ENCODE peak calls at places on chromosomes 3 and 15, in eight cellular contexts. One of them, this sample, is unnamed.

GRCh38 chr3:61353353-61353752 is 102.1 kb upstream of the FHIT start:
- DNase-seq in mucosa of gallbladder: no peak
- DNase-seq in esophagus muscularis mucosa: peak
- DNase-seq in left ventricle myocardium superior: no peak
- DNase-seq in NCI-H1436 treated with DMSO at 0.1 percent for 48 hours: no peak
- DNase-seq in left ventricle myocardium inferior: no peak
- DNase-seq in activated CD8-positive, alpha-beta memory T cell treated with anti-CD3 and anti-CD28 coated beads for 48 hours: no peak
- DNase-seq in activated effector memory CD4-positive, alpha-beta T cell treated with anti-CD3 and anti-CD28 coated beads, Interleukin-2, amount 50 U/mL, for 16 hours: no peak
- DNase-seq in this sample: no peak

GRCh38 chr3:157786216-157786615 is 283.0 kb upstream of the VEPH1 start:
- DNase-seq in mucosa of gallbladder: no peak
- DNase-seq in esophagus muscularis mucosa: no peak
- DNase-seq in left ventricle myocardium superior: no peak
- DNase-seq in NCI-H1436 treated with DMSO at 0.1 percent for 48 hours: no peak
- DNase-seq in left ventricle myocardium inferior: no peak
- DNase-seq in activated CD8-positive, alpha-beta memory T cell treated with anti-CD3 and anti-CD28 coated beads for 48 hours: no peak
- DNase-seq in activated effector memory CD4-positive, alpha-beta T cell treated with anti-CD3 and anti-CD28 coated beads, Interleukin-2, amount 50 U/mL, for 16 hours: no peak
- DNase-seq in this sample: no peak

GRCh38 chr3:116188231-116188785 is 257.0 kb downstream of the LSAMP start:
- DNase-seq in mucosa of gallbladder: no peak
- DNase-seq in esophagus muscularis mucosa: no peak
- DNase-seq in left ventricle myocardium superior: no peak
- DNase-seq in NCI-H1436 treated with DMSO at 0.1 percent for 48 hours: no peak
- DNase-seq in left ventricle myocardium inferior: no peak
- DNase-seq in activated CD8-positive, alpha-beta memory T cell treated with anti-CD3 and anti-CD28 coated beads for 48 hours: no peak
- DNase-seq in activated effector memory CD4-positive, alpha-beta T cell treated with anti-CD3 and anti-CD28 coated beads, Interleukin-2, amount 50 U/mL, for 16 hours: no peak
- DNase-seq in this sample: no peak

GRCh38 chr3:195757827-195758226 is 37.0 kb downstream of the MUC20 start:
- DNase-seq in mucosa of gallbladder: no peak
- DNase-seq in esophagus muscularis mucosa: no peak
- DNase-seq in left ventricle myocardium superior: no peak
- DNase-seq in NCI-H1436 treated with DMSO at 0.1 percent for 48 hours: no peak
- DNase-seq in left ventricle myocardium inferior: no peak
- DNase-seq in activated CD8-positive, alpha-beta memory T cell treated with anti-CD3 and anti-CD28 coated beads for 48 hours: no peak
- DNase-seq in activated effector memory CD4-positive, alpha-beta T cell treated with anti-CD3 and anti-CD28 coated beads, Interleukin-2, amount 50 U/mL, for 16 hours: no peak
- DNase-seq in this sample: no peak

GRCh38 chr3:38005076-38006020 is 14.8 kb downstream of the VILL start:
- DNase-seq in mucosa of gallbladder: no peak
- DNase-seq in esophagus muscularis mucosa: no peak
- DNase-seq in left ventricle myocardium superior: peak
- DNase-seq in NCI-H1436 treated with DMSO at 0.1 percent for 48 hours: no peak
- DNase-seq in left ventricle myocardium inferior: peak
- DNase-seq in activated CD8-positive, alpha-beta memory T cell treated with anti-CD3 and anti-CD28 coated beads for 48 hours: no peak
- DNase-seq in activated effector memory CD4-positive, alpha-beta T cell treated with anti-CD3 and anti-CD28 coated beads, Interleukin-2, amount 50 U/mL, for 16 hours: no peak
- DNase-seq in this sample: no peak

GRCh38 chr15:27449041-27449440 is 478.1 kb downstream of the GABRG3 start:
- DNase-seq in mucosa of gallbladder: peak
- DNase-seq in esophagus muscularis mucosa: no peak
- DNase-seq in left ventricle myocardium superior: no peak
- DNase-seq in NCI-H1436 treated with DMSO at 0.1 percent for 48 hours: no peak
- DNase-seq in left ventricle myocardium inferior: no peak
- DNase-seq in activated CD8-positive, alpha-beta memory T cell treated with anti-CD3 and anti-CD28 coated beads for 48 hours: no peak
- DNase-seq in activated effector memory CD4-positive, alpha-beta T cell treated with anti-CD3 and anti-CD28 coated beads, Interleukin-2, amount 50 U/mL, for 16 hours: no peak
- DNase-seq in this sample: no peak

GRCh38 chr3:36811768-36812167 is 47.4 kb upstream of the DCLK3 start:
- DNase-seq in mucosa of gallbladder: no peak
- DNase-seq in esophagus muscularis mucosa: no peak
- DNase-seq in left ventricle myocardium superior: no peak
- DNase-seq in NCI-H1436 treated with DMSO at 0.1 percent for 48 hours: no peak
- DNase-seq in left ventricle myocardium inferior: no peak
- DNase-seq in activated CD8-positive, alpha-beta memory T cell treated with anti-CD3 and anti-CD28 coated beads for 48 hours: no peak
- DNase-seq in activated effector memory CD4-positive, alpha-beta T cell treated with anti-CD3 and anti-CD28 coated beads, Interleukin-2, amount 50 U/mL, for 16 hours: no peak
- DNase-seq in this sample: no peak

GRCh38 chr3:32224047-32224446 is 14.4 kb upstream of the CMTM8 start:
- DNase-seq in mucosa of gallbladder: no peak
- DNase-seq in esophagus muscularis mucosa: no peak
- DNase-seq in left ventricle myocardium superior: no peak
- DNase-seq in NCI-H1436 treated with DMSO at 0.1 percent for 48 hours: no peak
- DNase-seq in left ventricle myocardium inferior: no peak
- DNase-seq in activated CD8-positive, alpha-beta memory T cell treated with anti-CD3 and anti-CD28 coated beads for 48 hours: no peak
- DNase-seq in activated effector memory CD4-positive, alpha-beta T cell treated with anti-CD3 and anti-CD28 coated beads, Interleukin-2, amount 50 U/mL, for 16 hours: no peak
- DNase-seq in this sample: no peak

GRCh38 chr3:128499724-128500275 is 6.8 kb upstream of the GATA2 start:
- DNase-seq in mucosa of gallbladder: no peak
- DNase-seq in esophagus muscularis mucosa: no peak
- DNase-seq in left ventricle myocardium superior: no peak
- DNase-seq in NCI-H1436 treated with DMSO at 0.1 percent for 48 hours: no peak
- DNase-seq in left ventricle myocardium inferior: no peak
- DNase-seq in activated CD8-positive, alpha-beta memory T cell treated with anti-CD3 and anti-CD28 coated beads for 48 hours: no peak
- DNase-seq in activated effector memory CD4-positive, alpha-beta T cell treated with anti-CD3 and anti-CD28 coated beads, Interleukin-2, amount 50 U/mL, for 16 hours: no peak
- DNase-seq in this sample: no peak

GRCh38 chr15:74240002-74240568 is 4.0 kb downstream of the CCDC33 start:
- DNase-seq in mucosa of gallbladder: peak
- DNase-seq in esophagus muscularis mucosa: no peak
- DNase-seq in left ventricle myocardium superior: peak
- DNase-seq in NCI-H1436 treated with DMSO at 0.1 percent for 48 hours: peak
- DNase-seq in left ventricle myocardium inferior: peak
- DNase-seq in activated CD8-positive, alpha-beta memory T cell treated with anti-CD3 and anti-CD28 coated beads for 48 hours: no peak
- DNase-seq in activated effector memory CD4-positive, alpha-beta T cell treated with anti-CD3 and anti-CD28 coated beads, Interleukin-2, amount 50 U/mL, for 16 hours: no peak
- DNase-seq in this sample: no peak

GRCh38 chr15:99434506-99435137 is 131.2 kb upstream of the MEF2A start:
- DNase-seq in mucosa of gallbladder: no peak
- DNase-seq in esophagus muscularis mucosa: no peak
- DNase-seq in left ventricle myocardium superior: no peak
- DNase-seq in NCI-H1436 treated with DMSO at 0.1 percent for 48 hours: no peak
- DNase-seq in left ventricle myocardium inferior: no peak
- DNase-seq in activated CD8-positive, alpha-beta memory T cell treated with anti-CD3 and anti-CD28 coated beads for 48 hours: no peak
- DNase-seq in activated effector memory CD4-positive, alpha-beta T cell treated with anti-CD3 and anti-CD28 coated beads, Interleukin-2, amount 50 U/mL, for 16 hours: peak
- DNase-seq in this sample: no peak

GRCh38 chr3:127598841-127599570 is 795 bp downstream of the MCM2 start:
- DNase-seq in mucosa of gallbladder: no peak
- DNase-seq in esophagus muscularis mucosa: no peak
- DNase-seq in left ventricle myocardium superior: no peak
- DNase-seq in NCI-H1436 treated with DMSO at 0.1 percent for 48 hours: no peak
- DNase-seq in left ventricle myocardium inferior: no peak
- DNase-seq in activated CD8-positive, alpha-beta memory T cell treated with anti-CD3 and anti-CD28 coated beads for 48 hours: no peak
- DNase-seq in activated effector memory CD4-positive, alpha-beta T cell treated with anti-CD3 and anti-CD28 coated beads, Interleukin-2, amount 50 U/mL, for 16 hours: no peak
- DNase-seq in this sample: no peak

GRCh38 chr3:49359623-49360022 is 1.5 kb upstream of the GPX1 start:
- DNase-seq in mucosa of gallbladder: no peak
- DNase-seq in esophagus muscularis mucosa: no peak
- DNase-seq in left ventricle myocardium superior: no peak
- DNase-seq in NCI-H1436 treated with DMSO at 0.1 percent for 48 hours: no peak
- DNase-seq in left ventricle myocardium inferior: no peak
- DNase-seq in activated CD8-positive, alpha-beta memory T cell treated with anti-CD3 and anti-CD28 coated beads for 48 hours: no peak
- DNase-seq in activated effector memory CD4-positive, alpha-beta T cell treated with anti-CD3 and anti-CD28 coated beads, Interleukin-2, amount 50 U/mL, for 16 hours: no peak
- DNase-seq in this sample: no peak

GRCh38 chr15:90178468-90179435 is 22.4 kb upstream of the SEMA4B start:
- DNase-seq in mucosa of gallbladder: no peak
- DNase-seq in esophagus muscularis mucosa: no peak
- DNase-seq in left ventricle myocardium superior: no peak
- DNase-seq in NCI-H1436 treated with DMSO at 0.1 percent for 48 hours: no peak
- DNase-seq in left ventricle myocardium inferior: no peak
- DNase-seq in activated CD8-positive, alpha-beta memory T cell treated with anti-CD3 and anti-CD28 coated beads for 48 hours: no peak
- DNase-seq in activated effector memory CD4-positive, alpha-beta T cell treated with anti-CD3 and anti-CD28 coated beads, Interleukin-2, amount 50 U/mL, for 16 hours: no peak
- DNase-seq in this sample: no peak

GRCh38 chr3:134978658-134979057 is 183.6 kb downstream of the EPHB1 start:
- DNase-seq in mucosa of gallbladder: peak
- DNase-seq in esophagus muscularis mucosa: no peak
- DNase-seq in left ventricle myocardium superior: no peak
- DNase-seq in NCI-H1436 treated with DMSO at 0.1 percent for 48 hours: no peak
- DNase-seq in left ventricle myocardium inferior: no peak
- DNase-seq in activated CD8-positive, alpha-beta memory T cell treated with anti-CD3 and anti-CD28 coated beads for 48 hours: no peak
- DNase-seq in activated effector memory CD4-positive, alpha-beta T cell treated with anti-CD3 and anti-CD28 coated beads, Interleukin-2, amount 50 U/mL, for 16 hours: no peak
- DNase-seq in this sample: no peak

GRCh38 chr3:73563896-73564582 is 60.7 kb downstream of the PDZRN3 start:
- DNase-seq in mucosa of gallbladder: no peak
- DNase-seq in esophagus muscularis mucosa: no peak
- DNase-seq in left ventricle myocardium superior: no peak
- DNase-seq in NCI-H1436 treated with DMSO at 0.1 percent for 48 hours: no peak
- DNase-seq in left ventricle myocardium inferior: no peak
- DNase-seq in activated CD8-positive, alpha-beta memory T cell treated with anti-CD3 and anti-CD28 coated beads for 48 hours: no peak
- DNase-seq in activated effector memory CD4-positive, alpha-beta T cell treated with anti-CD3 and anti-CD28 coated beads, Interleukin-2, amount 50 U/mL, for 16 hours: no peak
- DNase-seq in this sample: no peak

GRCh38 chr15:74680461-74680860 is 15.4 kb downstream of the EDC3 start:
- DNase-seq in mucosa of gallbladder: no peak
- DNase-seq in esophagus muscularis mucosa: no peak
- DNase-seq in left ventricle myocardium superior: no peak
- DNase-seq in NCI-H1436 treated with DMSO at 0.1 percent for 48 hours: no peak
- DNase-seq in left ventricle myocardium inferior: no peak
- DNase-seq in activated CD8-positive, alpha-beta memory T cell treated with anti-CD3 and anti-CD28 coated beads for 48 hours: no peak
- DNase-seq in activated effector memory CD4-positive, alpha-beta T cell treated with anti-CD3 and anti-CD28 coated beads, Interleukin-2, amount 50 U/mL, for 16 hours: no peak
- DNase-seq in this sample: no peak

GRCh38 chr3:151259664-151260063 is 18.7 kb downstream of the P2RY14 start:
- DNase-seq in mucosa of gallbladder: no peak
- DNase-seq in esophagus muscularis mucosa: no peak
- DNase-seq in left ventricle myocardium superior: no peak
- DNase-seq in NCI-H1436 treated with DMSO at 0.1 percent for 48 hours: no peak
- DNase-seq in left ventricle myocardium inferior: no peak
- DNase-seq in activated CD8-positive, alpha-beta memory T cell treated with anti-CD3 and anti-CD28 coated beads for 48 hours: no peak
- DNase-seq in activated effector memory CD4-positive, alpha-beta T cell treated with anti-CD3 and anti-CD28 coated beads, Interleukin-2, amount 50 U/mL, for 16 hours: no peak
- DNase-seq in this sample: no peak

GRCh38 chr3:17195856-17196604 is 311.3 kb downstream of the PLCL2 start:
- DNase-seq in mucosa of gallbladder: no peak
- DNase-seq in esophagus muscularis mucosa: no peak
- DNase-seq in left ventricle myocardium superior: no peak
- DNase-seq in NCI-H1436 treated with DMSO at 0.1 percent for 48 hours: no peak
- DNase-seq in left ventricle myocardium inferior: no peak
- DNase-seq in activated CD8-positive, alpha-beta memory T cell treated with anti-CD3 and anti-CD28 coated beads for 48 hours: no peak
- DNase-seq in activated effector memory CD4-positive, alpha-beta T cell treated with anti-CD3 and anti-CD28 coated beads, Interleukin-2, amount 50 U/mL, for 16 hours: no peak
- DNase-seq in this sample: no peak

GRCh38 chr3:37308247-37308646 is 133.9 kb upstream of the LRRFIP2 start:
- DNase-seq in mucosa of gallbladder: no peak
- DNase-seq in esophagus muscularis mucosa: no peak
- DNase-seq in left ventricle myocardium superior: no peak
- DNase-seq in NCI-H1436 treated with DMSO at 0.1 percent for 48 hours: no peak
- DNase-seq in left ventricle myocardium inferior: no peak
- DNase-seq in activated CD8-positive, alpha-beta memory T cell treated with anti-CD3 and anti-CD28 coated beads for 48 hours: no peak
- DNase-seq in activated effector memory CD4-positive, alpha-beta T cell treated with anti-CD3 and anti-CD28 coated beads, Interleukin-2, amount 50 U/mL, for 16 hours: no peak
- DNase-seq in this sample: no peak

GRCh38 chr15:39426552-39427532 is 154.0 kb upstream of the THBS1 start:
- DNase-seq in mucosa of gallbladder: peak
- DNase-seq in esophagus muscularis mucosa: peak
- DNase-seq in left ventricle myocardium superior: peak
- DNase-seq in NCI-H1436 treated with DMSO at 0.1 percent for 48 hours: no peak
- DNase-seq in left ventricle myocardium inferior: peak
- DNase-seq in activated CD8-positive, alpha-beta memory T cell treated with anti-CD3 and anti-CD28 coated beads for 48 hours: peak
- DNase-seq in activated effector memory CD4-positive, alpha-beta T cell treated with anti-CD3 and anti-CD28 coated beads, Interleukin-2, amount 50 U/mL, for 16 hours: peak
- DNase-seq in this sample: peak

GRCh38 chr3:186070123-186070522 is 38.8 kb downstream of the ETV5 start:
- DNase-seq in mucosa of gallbladder: no peak
- DNase-seq in esophagus muscularis mucosa: no peak
- DNase-seq in left ventricle myocardium superior: no peak
- DNase-seq in NCI-H1436 treated with DMSO at 0.1 percent for 48 hours: no peak
- DNase-seq in left ventricle myocardium inferior: no peak
- DNase-seq in activated CD8-positive, alpha-beta memory T cell treated with anti-CD3 and anti-CD28 coated beads for 48 hours: no peak
- DNase-seq in activated effector memory CD4-positive, alpha-beta T cell treated with anti-CD3 and anti-CD28 coated beads, Interleukin-2, amount 50 U/mL, for 16 hours: no peak
- DNase-seq in this sample: no peak

GRCh38 chr15:68365140-68365745 is 66.7 kb downstream of the ITGA11 start:
- DNase-seq in mucosa of gallbladder: no peak
- DNase-seq in esophagus muscularis mucosa: no peak
- DNase-seq in left ventricle myocardium superior: peak
- DNase-seq in NCI-H1436 treated with DMSO at 0.1 percent for 48 hours: no peak
- DNase-seq in left ventricle myocardium inferior: peak
- DNase-seq in activated CD8-positive, alpha-beta memory T cell treated with anti-CD3 and anti-CD28 coated beads for 48 hours: no peak
- DNase-seq in activated effector memory CD4-positive, alpha-beta T cell treated with anti-CD3 and anti-CD28 coated beads, Interleukin-2, amount 50 U/mL, for 16 hours: no peak
- DNase-seq in this sample: no peak

GRCh38 chr3:13141991-13142412 is 68.8 kb upstream of the IQSEC1 start:
- DNase-seq in mucosa of gallbladder: peak
- DNase-seq in esophagus muscularis mucosa: no peak
- DNase-seq in left ventricle myocardium superior: peak
- DNase-seq in NCI-H1436 treated with DMSO at 0.1 percent for 48 hours: no peak
- DNase-seq in left ventricle myocardium inferior: no peak
- DNase-seq in activated CD8-positive, alpha-beta memory T cell treated with anti-CD3 and anti-CD28 coated beads for 48 hours: no peak
- DNase-seq in activated effector memory CD4-positive, alpha-beta T cell treated with anti-CD3 and anti-CD28 coated beads, Interleukin-2, amount 50 U/mL, for 16 hours: no peak
- DNase-seq in this sample: no peak

GRCh38 chr3:14549256-14549931 is 9.3 kb upstream of the GRIP2 start:
- DNase-seq in mucosa of gallbladder: no peak
- DNase-seq in esophagus muscularis mucosa: no peak
- DNase-seq in left ventricle myocardium superior: peak
- DNase-seq in NCI-H1436 treated with DMSO at 0.1 percent for 48 hours: no peak
- DNase-seq in left ventricle myocardium inferior: no peak
- DNase-seq in activated CD8-positive, alpha-beta memory T cell treated with anti-CD3 and anti-CD28 coated beads for 48 hours: no peak
- DNase-seq in activated effector memory CD4-positive, alpha-beta T cell treated with anti-CD3 and anti-CD28 coated beads, Interleukin-2, amount 50 U/mL, for 16 hours: no peak
- DNase-seq in this sample: no peak

GRCh38 chr3:78003090-78003489 is 963.2 kb downstream of the ROBO2 start:
- DNase-seq in mucosa of gallbladder: no peak
- DNase-seq in esophagus muscularis mucosa: no peak
- DNase-seq in left ventricle myocardium superior: no peak
- DNase-seq in NCI-H1436 treated with DMSO at 0.1 percent for 48 hours: no peak
- DNase-seq in left ventricle myocardium inferior: no peak
- DNase-seq in activated CD8-positive, alpha-beta memory T cell treated with anti-CD3 and anti-CD28 coated beads for 48 hours: no peak
- DNase-seq in activated effector memory CD4-positive, alpha-beta T cell treated with anti-CD3 and anti-CD28 coated beads, Interleukin-2, amount 50 U/mL, for 16 hours: no peak
- DNase-seq in this sample: no peak

This sample was measured in stimulated activated effector memory CD8-positive, alpha-beta T cell treated with anti-CD3 and anti-CD28 coated beads, Interleukin-12 subunit alpha, Interleukin-12 subunit beta, amount 100 ng/mL, for 72 hours.